ENCODE peak calls at places on chromosomes 7 and 10, in nine cellular contexts. W is breast epithelium, K is transverse colon, V is ovary, N is suprapubic skin, B is uterus, X is Peyer's patch, J is A549, S is right lobe of liver. U is an unnamed sample.

GRCh38 chr7:100088095-100088620 is 611 bp upstream of the COPS6 start:
- DNase-seq in W (no peak), K (no peak), V (no peak), N (no peak), B (no peak), X (no peak), J (no peak), S (no peak), U (no peak)

GRCh38 chr7:37482505-37482904 is 33.8 kb upstream of the ELMO1 start:
- DNase-seq in W (no peak), K (no peak), V (no peak), N (no peak), B (no peak), X (no peak), J (no peak), S (no peak), U (no peak)

GRCh38 chr10:50882540-50882983 is 2.9 kb downstream of the A1CF start:
- DNase-seq in W (no peak), K (no peak), V (no peak), N (no peak), B (no peak), X (no peak), J (no peak), S (no peak), U (no peak)

GRCh38 chr7:149125189-149125863 is 798 bp downstream of the ZNF425 start:
- DNase-seq in W (no peak), K (no peak), V (no peak), N (no peak), B (no peak), X (no peak), J (no peak), S (no peak), U (peak)

GRCh38 chr10:5651086-5651764 is 15.2 kb downstream of the ASB13 start:
- DNase-seq in W (no peak), K (no peak), V (no peak), N (peak), B (no peak), X (no peak), J (no peak), S (peak), U (no peak)

GRCh38 chr10:6202098-6202683 is 541 bp upstream of the PFKFB3 start:
- DNase-seq in W (no peak), K (no peak), V (no peak), N (no peak), B (no peak), X (peak), J (no peak), S (peak), U (no peak)

GRCh38 chr10:119349937-119350513 is 142.7 kb downstream of the GRK5 start:
- DNase-seq in W (no peak), K (no peak), V (no peak), N (no peak), B (no peak), X (peak), J (no peak), S (no peak), U (no peak)

GRCh38 chr7:38819463-38819862 is 89.5 kb downstream of the VPS41 start:
- DNase-seq in W (no peak), K (no peak), V (no peak), N (no peak), B (no peak), X (no peak), J (no peak), S (no peak), U (no peak)

GRCh38 chr10:101134299-101135127 is 3.4 kb downstream of the TLX1 start:
- DNase-seq in W (no peak), K (no peak), V (no peak), N (no peak), B (no peak), X (no peak), J (no peak), S (no peak), U (peak)

GRCh38 chr10:71575934-71576801 is 143.4 kb downstream of the C10orf105 start:
- DNase-seq in W (no peak), K (no peak), V (no peak), N (no peak), B (no peak), X (peak), J (no peak), S (peak), U (no peak)

GRCh38 chr10:86393858-86394472 is 27.4 kb upstream of the GRID1 start:
- DNase-seq in W (no peak), K (no peak), V (no peak), N (no peak), B (no peak), X (no peak), J (no peak), S (no peak), U (no peak)

GRCh38 chr7:64045301-64046040 is at the start of gene ZNF727:
- DNase-seq in W (no peak), K (peak), V (peak), N (no peak), B (peak), X (no peak), J (no peak), S (no peak), U (peak)

GRCh38 chr7:29063872-29064271 is 82.5 kb downstream of the CPVL start:
- DNase-seq in W (no peak), K (no peak), V (no peak), N (no peak), B (no peak), X (no peak), J (no peak), S (no peak), U (no peak)

GRCh38 chr7:2673934-2674333 is 14.1 kb upstream of the AMZ1 start:
- DNase-seq in W (no peak), K (no peak), V (no peak), N (no peak), B (no peak), X (no peak), J (no peak), S (no peak), U (no peak)

GRCh38 chr10:1571587-1572237 is 165.6 kb downstream of the ADARB2 start:
- DNase-seq in W (no peak), K (no peak), V (no peak), N (peak), B (no peak), X (no peak), J (no peak), S (no peak), U (peak)

DNA sequence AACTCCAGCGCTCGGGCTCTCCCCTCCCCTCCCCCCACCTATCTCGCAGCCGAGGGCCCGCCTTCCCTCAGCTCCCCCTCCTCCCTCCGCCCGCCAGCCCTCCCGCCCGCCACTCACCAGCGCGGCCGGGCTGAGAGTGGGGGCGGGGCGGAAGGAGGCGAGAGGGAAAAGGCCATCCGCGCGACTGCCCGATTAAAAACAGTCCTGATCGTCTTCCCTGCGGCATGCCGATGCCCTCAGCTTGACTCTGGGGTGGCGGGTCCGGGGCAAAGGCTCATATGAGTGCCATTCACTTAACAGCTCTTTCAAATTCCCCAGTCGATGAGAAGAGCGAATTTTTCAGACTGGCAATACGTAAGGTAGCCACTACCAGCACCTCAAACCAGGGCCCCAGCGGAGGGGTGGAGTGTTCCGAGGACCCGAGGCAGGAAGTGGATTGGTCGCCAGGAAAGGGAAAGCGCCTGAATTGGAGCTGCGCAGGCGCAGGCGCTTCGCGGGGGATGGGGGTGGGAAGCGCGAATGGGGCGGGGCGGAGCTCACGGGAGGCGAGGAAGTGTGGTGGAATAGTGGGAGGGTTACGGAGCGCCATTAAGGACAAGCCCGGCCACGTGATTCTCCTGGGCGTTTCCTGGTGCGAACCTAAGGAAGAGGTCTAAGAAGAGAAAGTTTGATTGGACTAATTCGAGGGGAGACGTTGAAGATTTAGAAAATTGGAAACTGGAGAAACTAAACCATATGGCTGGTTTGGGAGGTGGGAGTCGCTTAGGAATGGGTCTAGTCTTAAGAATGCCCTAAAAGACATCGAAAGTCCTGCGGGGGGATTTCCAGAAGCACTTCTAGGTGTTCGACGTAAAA is at the start of gene UPF2:
- DNase-seq in W (peak), K (peak), V (peak), N (peak), B (peak), X (peak), J (peak), S (peak), U (peak)
- TF ChIP-seq POLR2A in W (peak), K (no peak), V (no peak), N (no peak), B (no peak), X (no peak), J (peak), S (no peak), U (no peak)

DNA sequence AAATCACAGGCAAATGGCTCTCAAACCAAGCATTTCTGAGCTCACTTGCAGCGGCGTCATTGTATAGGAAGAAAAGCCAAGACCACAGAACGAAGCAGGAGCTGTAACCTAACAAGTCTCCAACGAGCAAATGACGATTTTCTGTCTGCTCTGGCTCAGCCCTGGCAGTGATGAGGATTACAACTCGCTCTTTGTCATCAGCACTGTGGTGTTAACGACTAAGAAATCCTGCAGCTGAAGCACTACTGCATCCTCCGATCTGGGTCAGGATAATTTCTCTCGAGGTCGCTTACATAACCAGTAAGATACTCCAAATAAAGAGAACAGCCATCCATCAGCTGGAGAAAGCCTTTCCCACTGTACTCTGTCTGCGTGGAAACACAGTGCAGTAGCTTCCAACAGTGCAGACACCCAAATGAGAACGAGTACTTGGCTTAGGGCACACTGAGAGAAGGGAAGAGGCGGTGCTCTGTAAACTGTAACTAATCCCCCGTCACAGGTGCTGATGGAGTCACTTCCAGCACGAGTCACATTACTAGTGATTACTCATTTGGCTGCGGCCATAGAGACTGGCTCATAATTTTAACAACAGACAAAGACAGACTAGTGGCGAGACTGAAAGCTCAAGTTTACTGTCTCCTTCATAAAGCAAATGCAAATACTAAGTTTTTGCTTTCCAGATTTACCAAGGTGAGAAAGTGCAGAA is 135.8 kb downstream of the NRBF2 start:
- DNase-seq in W (peak), K (peak), V (peak), N (peak), B (peak), X (peak), J (peak), S (peak), U (peak)
- TF ChIP-seq CTCF in W (peak), K (peak), V (no peak), N (peak), B (no peak), X (peak), J (no peak), S (no peak), U (peak)

DNA sequence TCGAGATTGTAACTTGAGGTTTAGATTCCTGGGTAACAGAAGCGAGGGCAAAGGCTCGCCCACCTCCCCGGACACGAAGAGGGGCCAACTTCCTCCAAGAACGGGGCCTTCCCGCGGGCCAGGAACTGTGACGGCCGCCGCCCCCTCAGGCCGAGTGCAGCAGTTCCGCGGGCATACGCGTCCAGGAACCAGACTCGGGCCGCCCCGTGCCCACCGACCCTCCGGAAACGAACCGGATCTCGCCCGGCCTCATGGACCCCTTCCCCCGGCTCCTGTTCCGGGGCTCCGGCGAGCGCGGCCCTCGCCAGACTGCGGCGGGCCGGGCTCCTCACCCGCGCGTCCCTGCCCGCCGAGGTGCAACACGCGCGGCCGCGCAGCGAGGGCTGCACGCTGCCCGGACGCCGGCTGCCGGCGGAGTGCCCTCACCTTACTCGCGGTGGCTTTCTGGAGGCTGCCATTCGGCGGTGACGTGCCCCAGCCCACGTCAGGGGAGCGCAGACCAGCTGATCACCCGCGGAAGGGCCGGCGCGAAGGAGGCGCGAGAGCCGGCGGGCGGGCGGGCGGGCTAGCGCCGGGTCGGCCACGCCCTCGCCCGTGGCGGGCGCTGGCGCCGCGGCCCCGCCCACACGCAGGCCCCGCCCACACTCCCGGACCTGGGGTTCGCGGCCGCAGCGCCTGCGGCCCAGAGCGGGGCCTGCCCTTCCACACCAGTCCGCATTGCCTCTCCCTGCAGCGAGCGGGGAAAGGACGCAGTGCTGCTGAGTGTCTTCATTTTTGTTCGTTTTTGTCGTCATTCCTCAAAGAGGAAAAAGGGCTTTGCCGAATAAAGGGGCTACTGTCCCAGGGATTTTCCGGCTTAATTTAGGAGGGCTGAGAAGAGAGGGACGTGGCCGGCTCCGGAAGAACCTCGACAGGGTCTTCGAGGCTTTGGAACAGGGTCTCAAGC is at the start of gene XPNPEP1:
- DNase-seq in W (peak), K (peak), V (peak), N (peak), B (peak), X (peak), J (peak), S (peak), U (peak)
- TF ChIP-seq POLR2A in W (no peak), K (peak), V (peak), N (peak), B (peak), X (peak), J (peak), S (peak), U (peak)

DNA sequence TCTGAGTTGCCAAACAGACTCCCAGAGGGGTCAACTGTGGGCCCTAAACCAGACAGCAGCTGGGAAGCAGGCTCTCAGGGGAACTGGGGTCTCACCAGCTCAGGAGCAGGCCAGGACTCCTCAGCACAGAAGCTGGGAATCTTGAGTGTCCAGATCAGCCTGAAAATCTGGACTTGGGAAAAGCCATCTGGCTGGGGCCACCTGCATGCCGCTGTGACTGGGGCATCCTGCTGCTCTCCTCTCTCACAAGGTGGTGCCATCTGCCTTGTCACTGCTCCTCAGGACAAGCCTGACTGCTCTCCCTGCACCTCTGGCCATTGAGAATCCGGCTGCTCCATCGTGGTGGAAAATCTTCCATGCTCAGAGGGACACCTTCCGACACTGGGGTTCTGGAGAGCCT is 141.3 kb downstream of the PLPP4 start:
- DNase-seq in W (no peak), K (no peak), V (no peak), N (no peak), B (no peak), X (no peak), J (no peak), S (no peak), U (no peak)
- TF ChIP-seq CTCF in W (no peak), K (no peak), V (no peak), N (no peak), B (no peak), X (no peak), J (no peak), S (no peak), U (no peak)